ENCODE peak calls at places on chromosomes 12 and 14, in ten cellular contexts. K is lower leg skin; W is skeletal muscle cell; M is brain microvascular endothelial cell; L is A549; J is Kasumi-1; H is LHCN-M2; B is AG20443; O is hypothalamus; U is stimulated activated CD4-positive, alpha-beta T cell treated with anti-CD3 and anti-CD28 coated beads, Interleukin-4, amount 100 ng/mL, for 4 hours. Z is an unnamed sample.
A peak's percentile ranks its signal among the peaks of the same experiment; 100 is the strongest.

GRCh38 chr12:114834621-114835020 is 150.6 kb upstream of the TBX3 start:
- DNase-seq in W (no peak), U (no peak), O (no peak), H (peak; percentile 15), L (no peak), K (no peak), M (peak; percentile 6), B (peak; percentile 51), J (no peak), Z (no peak)

GRCh38 chr12:62260733-62261683 is 804 bp downstream of the USP15 start:
- DNase-seq in W (no peak), B (peak; percentile 43), K (peak; percentile 25), H (peak; percentile 49), L (peak; percentile 37), J (peak; percentile 99), U (peak; percentile 61), M (peak; percentile 29), O (peak; percentile 48), Z (no peak)

GRCh38 chr14:96470331-96470730 is 31.9 kb upstream of the PAPOLA start:
- DNase-seq in O (no peak), B (no peak), M (no peak), W (no peak), L (peak; percentile 12), U (no peak), K (no peak), J (no peak), H (peak; percentile 3), Z (no peak)

GRCh38 chr14:100680439-100681051 is 46.1 kb upstream of the DLK1 start:
- DNase-seq in H (no peak), O (no peak), K (no peak), L (no peak), W (no peak), U (no peak), J (peak; percentile 75), B (peak; percentile 54), M (no peak), Z (no peak)

GRCh38 chr14:104579507-104579906 is at the start of gene C14orf180:
- DNase-seq in B (no peak), U (no peak), J (no peak), L (no peak), M (no peak), W (no peak), O (no peak), H (no peak), K (no peak), Z (no peak)

GRCh38 chr14:101476258-101476930 is 84.9 kb upstream of the DIO3 start:
- DNase-seq in W (no peak), M (no peak), O (no peak), K (no peak), H (no peak), L (no peak), B (no peak), U (no peak), J (no peak), Z (no peak)

GRCh38 chr14:32110200-32110896 is 33.2 kb downstream of the ARHGAP5 start:
- DNase-seq in B (peak; percentile 14), L (no peak), M (no peak), H (no peak), J (no peak), K (no peak), U (no peak), W (no peak), O (no peak), Z (no peak)

GRCh38 chr14:92789457-92790089 is 4.5 kb upstream of the GOLGA5 start:
- DNase-seq in L (peak; percentile 16), M (no peak), W (no peak), B (no peak), U (no peak), O (no peak), H (no peak), K (no peak), J (peak; percentile 35), Z (no peak)

GRCh38 chr14:31222834-31223233 is 15.2 kb upstream of the HECTD1 start:
- DNase-seq in M (no peak), U (no peak), J (no peak), K (no peak), W (no peak), O (no peak), L (no peak), H (no peak), B (no peak), Z (no peak)

GRCh38 chr12:69419701-69420100 is 50.5 kb upstream of the FRS2 start:
- DNase-seq in J (no peak), M (no peak), L (no peak), B (no peak), K (no peak), O (no peak), W (no peak), U (no peak), H (no peak), Z (no peak)

GRCh38 chr12:57370696-57371095 is 60.1 kb downstream of the R3HDM2 start:
- DNase-seq in K (no peak), W (no peak), H (no peak), B (peak; percentile 64), J (no peak), M (no peak), L (no peak), U (no peak), O (no peak), Z (no peak)

GRCh38 chr14:46451800-46452199 is 199.8 kb downstream of the RPL10L start:
- DNase-seq in K (no peak), H (no peak), U (no peak), M (no peak), B (no peak), W (no peak), O (no peak), L (no peak), J (no peak), Z (no peak)

GRCh38 chr12:19483727-19484126 is 44.4 kb downstream of the AEBP2 start:
- DNase-seq in W (no peak), J (no peak), O (no peak), K (no peak), M (no peak), U (no peak), L (no peak), H (no peak), B (no peak), Z (no peak)

GRCh38 chr14:78933948-78934524 is 763.9 kb downstream of the NRXN3 start:
- DNase-seq in M (no peak), U (no peak), O (no peak), W (no peak), B (peak; percentile 55), L (peak; percentile 42), H (peak; percentile 19), J (peak; percentile 49), K (no peak), Z (no peak)

GRCh38 chr12:131901431-131902331 is 7.3 kb downstream of the ULK1 start:
- DNase-seq in L (peak; percentile 21), J (no peak), H (no peak), O (no peak), W (no peak), B (no peak), M (no peak), U (no peak), K (no peak), Z (no peak)

GRCh38 chr14:92546347-92547053 is 32.9 kb downstream of the RIN3 start:
- DNase-seq in J (no peak), K (no peak), L (peak; percentile 79), M (peak; percentile 16), O (no peak), H (peak; percentile 32), W (no peak), B (no peak), U (no peak), Z (no peak)